ENCODE peak calls at places on chromosomes 3 and 15, in seven cellular contexts. One of them, this sample, is unnamed.
A peak's percentile ranks its signal among the peaks of the same experiment; 100 is the strongest.

GRCh38 chr15:59762558-59762957 is 73.4 kb upstream of the BNIP2 start:
- DNase-seq in WTC11: peak; percentile 38
- DNase-seq in HCT116: no peak
- DNase-seq in A549: no peak
- DNase-seq in SK-N-SH: no peak
- DNase-seq in NB4: no peak
- DNase-seq in H1: no peak
- DNase-seq in this sample: no peak

GRCh38 chr3:122988507-122988906 is 39.1 kb downstream of the SEMA5B start:
- DNase-seq in SK-N-SH: peak; percentile 61
- DNase-seq in A549: no peak
- DNase-seq in NB4: no peak
- DNase-seq in WTC11: no peak
- DNase-seq in HCT116: no peak
- DNase-seq in H1: no peak
- DNase-seq in this sample: no peak

GRCh38 chr3:129039271-129040038 is 21.1 kb upstream of the GP9 start:
- DNase-seq in SK-N-SH: peak; percentile 88
- DNase-seq in WTC11: no peak
- DNase-seq in A549: no peak
- DNase-seq in HCT116: no peak
- DNase-seq in H1: no peak
- DNase-seq in NB4: no peak
- DNase-seq in this sample: no peak

GRCh38 chr15:80118956-80119355 is 33.8 kb upstream of the FAH start:
- DNase-seq in WTC11: no peak
- DNase-seq in H1: no peak
- DNase-seq in NB4: no peak
- DNase-seq in A549: no peak
- DNase-seq in HCT116: no peak
- DNase-seq in SK-N-SH: no peak
- DNase-seq in this sample: no peak

GRCh38 chr15:58357529-58358476 is 74.0 kb upstream of the LIPC start:
- DNase-seq in HCT116: no peak
- DNase-seq in WTC11: no peak
- DNase-seq in H1: no peak
- DNase-seq in NB4: no peak
- DNase-seq in SK-N-SH: no peak
- DNase-seq in A549: no peak
- DNase-seq in this sample: no peak

GRCh38 chr3:150738688-150739087 is 24.3 kb downstream of the SIAH2 start:
- DNase-seq in H1: no peak
- DNase-seq in SK-N-SH: no peak
- DNase-seq in WTC11: no peak
- DNase-seq in HCT116: no peak
- DNase-seq in A549: no peak
- DNase-seq in NB4: no peak
- DNase-seq in this sample: no peak

GRCh38 chr3:36401056-36401455 is 20.8 kb downstream of the STAC start:
- DNase-seq in NB4: no peak
- DNase-seq in A549: no peak
- DNase-seq in HCT116: no peak
- DNase-seq in WTC11: no peak
- DNase-seq in H1: no peak
- DNase-seq in SK-N-SH: no peak
- DNase-seq in this sample: no peak

GRCh38 chr3:11300970-11301369 is 28.8 kb downstream of the ATG7 start:
- DNase-seq in SK-N-SH: no peak
- DNase-seq in WTC11: no peak
- DNase-seq in HCT116: no peak
- DNase-seq in H1: no peak
- DNase-seq in A549: no peak
- DNase-seq in NB4: no peak
- DNase-seq in this sample: no peak

GRCh38 chr15:67824900-67825879 is at the start of gene SKOR1:
- DNase-seq in H1: peak; percentile 79
- DNase-seq in SK-N-SH: peak; percentile 65
- DNase-seq in A549: no peak
- DNase-seq in HCT116: no peak
- DNase-seq in WTC11: peak; percentile 74
- DNase-seq in NB4: no peak
- DNase-seq in this sample: no peak

GRCh38 chr3:162143181-162143580 is 646.6 kb downstream of the OTOL1 start:
- DNase-seq in WTC11: no peak
- DNase-seq in NB4: no peak
- DNase-seq in SK-N-SH: no peak
- DNase-seq in A549: no peak
- DNase-seq in H1: no peak
- DNase-seq in HCT116: no peak
- DNase-seq in this sample: no peak

GRCh38 chr3:124529826-124530571 is 200.3 kb upstream of the UMPS start:
- DNase-seq in A549: no peak
- DNase-seq in SK-N-SH: no peak
- DNase-seq in NB4: no peak
- DNase-seq in HCT116: no peak
- DNase-seq in H1: no peak
- DNase-seq in WTC11: no peak
- DNase-seq in this sample: no peak

GRCh38 chr15:79942656-79943481 is 28.1 kb downstream of the BCL2A1 start:
- DNase-seq in A549: no peak
- DNase-seq in WTC11: no peak
- DNase-seq in NB4: peak; percentile 69
- DNase-seq in H1: no peak
- DNase-seq in SK-N-SH: no peak
- DNase-seq in HCT116: no peak
- DNase-seq in this sample: no peak

GRCh38 chr3:25532763-25533162 is 104.7 kb downstream of the RARB start:
- DNase-seq in A549: peak; percentile 7
- DNase-seq in NB4: peak; percentile 62
- DNase-seq in SK-N-SH: no peak
- DNase-seq in H1: peak; percentile 72
- DNase-seq in HCT116: peak; percentile 26
- DNase-seq in WTC11: peak; percentile 60
- DNase-seq in this sample: peak; percentile 15

GRCh38 chr15:95887666-95888480 is 442.6 kb upstream of the NR2F2 start:
- DNase-seq in HCT116: no peak
- DNase-seq in WTC11: no peak
- DNase-seq in A549: no peak
- DNase-seq in NB4: no peak
- DNase-seq in SK-N-SH: no peak
- DNase-seq in H1: no peak
- DNase-seq in this sample: no peak

GRCh38 chr3:70554170-70554569 is 241.7 kb upstream of the MDFIC2 start:
- DNase-seq in NB4: no peak
- DNase-seq in SK-N-SH: no peak
- DNase-seq in WTC11: no peak
- DNase-seq in A549: no peak
- DNase-seq in H1: no peak
- DNase-seq in HCT116: no peak
- DNase-seq in this sample: no peak

GRCh38 chr3:183254816-183255730 is 2.0 kb downstream of the B3GNT5 start:
- DNase-seq in NB4: peak; percentile 44
- DNase-seq in SK-N-SH: no peak
- DNase-seq in A549: no peak
- DNase-seq in HCT116: no peak
- DNase-seq in H1: no peak
- DNase-seq in WTC11: no peak
- DNase-seq in this sample: no peak

GRCh38 chr3:113249111-113249510 is 37.8 kb downstream of the BOC start:
- DNase-seq in NB4: no peak
- DNase-seq in H1: no peak
- DNase-seq in HCT116: no peak
- DNase-seq in SK-N-SH: peak; percentile 60
- DNase-seq in WTC11: no peak
- DNase-seq in A549: no peak
- DNase-seq in this sample: no peak

GRCh38 chr3:189108735-189109134 is 63.0 kb upstream of the TPRG1 start:
- DNase-seq in A549: no peak
- DNase-seq in HCT116: no peak
- DNase-seq in H1: no peak
- DNase-seq in NB4: no peak
- DNase-seq in WTC11: no peak
- DNase-seq in SK-N-SH: no peak
- DNase-seq in this sample: no peak

GRCh38 chr3:115518100-115518852 is 105.0 kb upstream of the GAP43 start:
- DNase-seq in NB4: no peak
- DNase-seq in H1: no peak
- DNase-seq in SK-N-SH: peak; percentile 83
- DNase-seq in A549: no peak
- DNase-seq in HCT116: peak; percentile 19
- DNase-seq in WTC11: no peak
- DNase-seq in this sample: no peak

GRCh38 chr3:50268276-50268675 is 671 bp upstream of the SEMA3B start:
- DNase-seq in H1: no peak
- DNase-seq in NB4: no peak
- DNase-seq in HCT116: no peak
- DNase-seq in SK-N-SH: no peak
- DNase-seq in A549: no peak
- DNase-seq in WTC11: no peak
- DNase-seq in this sample: no peak

GRCh38 chr3:55676643-55677042 is 189.5 kb upstream of the WNT5A start:
- DNase-seq in H1: no peak
- DNase-seq in WTC11: no peak
- DNase-seq in A549: no peak
- DNase-seq in NB4: no peak
- DNase-seq in HCT116: no peak
- DNase-seq in SK-N-SH: no peak
- DNase-seq in this sample: no peak

GRCh38 chr3:41681479-41681878 is 280.4 kb downstream of the ULK4 start:
- DNase-seq in HCT116: no peak
- DNase-seq in A549: no peak
- DNase-seq in SK-N-SH: no peak
- DNase-seq in NB4: no peak
- DNase-seq in H1: no peak
- DNase-seq in WTC11: no peak
- DNase-seq in this sample: peak; percentile 79

GRCh38 chr3:25433868-25434267 is 5.8 kb downstream of the RARB start:
- DNase-seq in SK-N-SH: no peak
- DNase-seq in H1: no peak
- DNase-seq in A549: no peak
- DNase-seq in NB4: no peak
- DNase-seq in WTC11: no peak
- DNase-seq in HCT116: no peak
- DNase-seq in this sample: no peak

GRCh38 chr3:151770941-151771340 is 37.2 kb downstream of the AADACL2 start:
- DNase-seq in NB4: peak; percentile 61
- DNase-seq in SK-N-SH: no peak
- DNase-seq in HCT116: no peak
- DNase-seq in A549: peak; percentile 46
- DNase-seq in WTC11: no peak
- DNase-seq in H1: no peak
- DNase-seq in this sample: peak; percentile 88

GRCh38 chr3:184320099-184320445 is 5.7 kb downstream of the EIF4G1 start:
- DNase-seq in WTC11: no peak
- DNase-seq in H1: no peak
- DNase-seq in SK-N-SH: peak; percentile 71
- DNase-seq in NB4: peak; percentile 44
- DNase-seq in HCT116: peak; percentile 83
- DNase-seq in A549: peak; percentile 95
- DNase-seq in this sample: peak; percentile 34

GRCh38 chr15:38876211-38876610 is 311.6 kb upstream of the RASGRP1 start:
- DNase-seq in NB4: no peak
- DNase-seq in HCT116: no peak
- DNase-seq in A549: no peak
- DNase-seq in SK-N-SH: no peak
- DNase-seq in H1: no peak
- DNase-seq in WTC11: no peak
- DNase-seq in this sample: no peak

GRCh38 chr3:48077835-48078234 is 61.6 kb upstream of the MAP4 start:
- DNase-seq in WTC11: no peak
- DNase-seq in NB4: no peak
- DNase-seq in HCT116: no peak
- DNase-seq in H1: no peak
- DNase-seq in A549: no peak
- DNase-seq in SK-N-SH: no peak
- DNase-seq in this sample: no peak

DNA sequence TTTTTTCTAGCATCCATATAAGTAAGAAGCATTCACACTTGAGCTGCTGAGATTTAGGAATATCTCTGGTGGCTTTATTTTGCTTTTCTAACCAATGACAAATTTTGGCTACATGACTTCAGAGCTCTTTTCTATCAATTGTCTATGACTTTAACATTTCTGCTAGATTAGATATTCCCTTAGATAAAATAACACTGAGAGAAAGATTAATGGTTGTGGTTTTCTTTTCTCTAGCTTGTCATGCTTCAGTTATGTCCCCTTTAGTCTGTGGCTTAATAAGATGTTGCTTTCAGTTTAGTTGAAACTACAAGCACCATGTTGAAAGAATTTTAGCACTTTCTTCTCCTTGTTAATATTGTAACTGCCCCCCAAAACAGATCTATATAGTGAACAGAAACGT is 665.6 kb upstream of the CCDC54 start:
- DNase-seq in WTC11: no peak
- DNase-seq in H1: no peak
- DNase-seq in A549: no peak
- DNase-seq in SK-N-SH: no peak
- DNase-seq in HCT116: no peak
- DNase-seq in NB4: no peak
- DNase-seq in this sample: no peak
- TF ChIP-seq MAX in WTC11: no peak
- TF ChIP-seq MAX in H1: no peak
- TF ChIP-seq MAX in A549: no peak
- TF ChIP-seq MAX in SK-N-SH: peak; percentile 29
- TF ChIP-seq MAX in HCT116: no peak
- TF ChIP-seq MAX in NB4: no peak
- TF ChIP-seq MAX in this sample: no peak

GRCh38 chr3:12993022-12993622 is 80.1 kb downstream of the IQSEC1 start:
- DNase-seq in NB4: no peak
- DNase-seq in SK-N-SH: peak; percentile 63
- DNase-seq in A549: peak; percentile 37
- DNase-seq in WTC11: peak; percentile 82
- DNase-seq in HCT116: no peak
- DNase-seq in H1: peak; percentile 77
- DNase-seq in this sample: peak; percentile 39
- TF ChIP-seq MAX in NB4: no peak
- TF ChIP-seq MAX in SK-N-SH: peak; percentile 2
- TF ChIP-seq MAX in A549: peak; percentile 4
- TF ChIP-seq MAX in WTC11: peak; percentile 68
- TF ChIP-seq MAX in HCT116: no peak
- TF ChIP-seq MAX in H1: peak; percentile 76
- TF ChIP-seq MAX in this sample: no peak

DNA sequence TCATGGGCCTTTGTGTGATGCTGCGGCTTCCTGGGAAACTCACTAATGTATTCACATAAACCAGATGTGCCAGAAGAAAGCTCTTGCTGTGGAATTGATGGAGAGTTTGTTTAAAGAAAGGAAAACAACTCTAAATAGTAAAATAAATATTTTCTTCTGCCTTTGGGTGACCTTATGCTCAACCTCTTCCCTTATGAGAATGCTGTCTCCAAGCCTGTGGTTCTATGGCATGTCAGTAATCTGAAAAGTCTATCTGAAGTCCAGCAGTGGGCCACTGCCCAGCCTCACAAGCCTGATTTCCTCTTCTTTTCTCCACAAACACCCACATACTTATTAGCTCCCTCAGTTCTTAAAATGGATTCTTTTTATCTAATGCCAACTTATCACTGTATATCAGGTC is 49.9 kb upstream of the PHLDB2 start:
- DNase-seq in SK-N-SH: no peak
- DNase-seq in H1: no peak
- DNase-seq in WTC11: no peak
- DNase-seq in HCT116: no peak
- DNase-seq in A549: no peak
- DNase-seq in NB4: no peak
- DNase-seq in this sample: peak; percentile 24
- TF ChIP-seq MAX in SK-N-SH: no peak
- TF ChIP-seq MAX in H1: no peak
- TF ChIP-seq MAX in WTC11: no peak
- TF ChIP-seq MAX in HCT116: no peak
- TF ChIP-seq MAX in A549: no peak
- TF ChIP-seq MAX in NB4: no peak
- TF ChIP-seq MAX in this sample: no peak

GRCh38 chr3:138222316-138222715 is 35.2 kb downstream of the ARMC8 start:
- DNase-seq in WTC11: no peak
- DNase-seq in SK-N-SH: no peak
- DNase-seq in NB4: peak; percentile 60
- DNase-seq in A549: no peak
- DNase-seq in HCT116: no peak
- DNase-seq in H1: no peak
- DNase-seq in this sample: no peak
- TF ChIP-seq MAX in WTC11: no peak
- TF ChIP-seq MAX in SK-N-SH: no peak
- TF ChIP-seq MAX in NB4: no peak
- TF ChIP-seq MAX in A549: no peak
- TF ChIP-seq MAX in HCT116: no peak
- TF ChIP-seq MAX in H1: no peak
- TF ChIP-seq MAX in this sample: no peak